ENCODE peak calls at places on chromosomes 13 and 19, in seven cellular contexts. O, Y, W, F, C, Q and G are unnamed samples.

GRCh38 chr19:46366620-46367277 is 19.9 kb downstream of the PPP5C start:
- DNase-seq in W (no peak), C (no peak), Y (no peak), Q (no peak), O (no peak), F (no peak), G (no peak)

GRCh38 chr19:18300930-18301717 is 19.7 kb upstream of the JUND start:
- DNase-seq in Q (peak), O (peak), Y (no peak), C (no peak), W (no peak), F (no peak), G (no peak)

GRCh38 chr19:38142176-38143035 is 81.6 kb downstream of the DPF1 start:
- DNase-seq in F (peak), O (no peak), Y (peak), W (peak), C (peak), Q (peak), G (peak)

GRCh38 chr19:32324631-32325215 is 20.7 kb upstream of the ZNF507 start:
- DNase-seq in O (no peak), C (no peak), F (no peak), W (no peak), Q (no peak), Y (no peak), G (peak)

GRCh38 chr19:46442808-46443450 is 14.2 kb upstream of the PNMA8C start:
- DNase-seq in Y (no peak), Q (peak), O (peak), C (no peak), W (no peak), F (no peak), G (no peak)

GRCh38 chr19:10111405-10111811 is at the start of gene P2RY11:
- DNase-seq in Y (no peak), W (peak), Q (no peak), F (peak), O (no peak), C (no peak), G (no peak)

GRCh38 chr13:26897706-26898550 is 137.3 kb upstream of the GPR12 start:
- DNase-seq in C (no peak), O (no peak), F (no peak), Q (no peak), Y (no peak), W (no peak), G (no peak)

GRCh38 chr13:109154546-109154945 is 525.1 kb downstream of the MYO16 start:
- DNase-seq in Q (no peak), Y (no peak), C (no peak), O (no peak), W (no peak), F (no peak), G (no peak)

GRCh38 chr19:27765397-27765796 is 1447.6 kb downstream of the UQCRFS1 start:
- DNase-seq in Y (no peak), W (no peak), O (no peak), C (no peak), F (no peak), Q (no peak), G (peak)

GRCh38 chr13:104683789-104684188 is 1617.6 kb upstream of the SLC10A2 start:
- DNase-seq in O (no peak), C (no peak), F (no peak), W (no peak), Y (no peak), Q (no peak), G (no peak)

GRCh38 chr19:3369337-3370213 is 3.2 kb downstream of the NFIC start:
- DNase-seq in F (no peak), C (no peak), Q (peak), Y (no peak), O (no peak), W (no peak), G (no peak)

GRCh38 chr19:55269299-55269698 is 10.5 kb upstream of the PPP6R1 start:
- DNase-seq in Q (no peak), C (no peak), F (no peak), W (no peak), O (no peak), Y (no peak), G (no peak)

GRCh38 chr19:6071103-6071485 is 39.2 kb downstream of the RFX2 start:
- DNase-seq in Y (no peak), F (no peak), W (no peak), O (no peak), C (no peak), Q (peak), G (peak)

GRCh38 chr19:5804516-5805464 is at the start of gene NRTN:
- DNase-seq in C (peak), O (no peak), Y (peak), F (peak), W (peak), Q (no peak), G (no peak)

GRCh38 chr13:101930331-101930730 is 471.5 kb downstream of the FGF14 start:
- DNase-seq in Q (no peak), C (no peak), O (no peak), W (no peak), F (no peak), Y (no peak), G (no peak)

GRCh38 chr19:34118879-34119748 is 53.2 kb upstream of the LSM14A start:
- DNase-seq in F (no peak), Q (no peak), Y (no peak), C (no peak), O (no peak), W (peak), G (no peak)

GRCh38 chr19:14440049-14440448 is 6.9 kb downstream of the PKN1 start:
- DNase-seq in C (no peak), O (no peak), Q (no peak), F (peak), Y (no peak), W (peak), G (peak)

GRCh38 chr13:33794576-33794975 is 23.4 kb upstream of the RFC3 start:
- DNase-seq in F (no peak), O (no peak), W (no peak), Q (peak), Y (no peak), C (no peak), G (no peak)

GRCh38 chr19:4774136-4774535 is 17.4 kb upstream of the FEM1A start:
- DNase-seq in W (no peak), Y (no peak), C (no peak), O (no peak), Q (no peak), F (no peak), G (no peak)

GRCh38 chr19:43552616-43553015 is 19.6 kb downstream of the ZNF575 start:
- DNase-seq in C (no peak), Q (no peak), O (no peak), F (no peak), W (no peak), Y (no peak), G (no peak)

GRCh38 chr19:10420444-10421239 is at the start of gene PDE4A:
- DNase-seq in F (peak), W (peak), Q (peak), Y (no peak), C (no peak), O (no peak), G (no peak)

GRCh38 chr13:94558721-94559120 is 37.2 kb downstream of the TGDS start:
- DNase-seq in C (no peak), F (no peak), O (no peak), Q (no peak), Y (no peak), W (peak), G (no peak)

GRCh38 chr19:40284501-40285352 is at the start of gene AKT2:
- DNase-seq in C (peak), F (peak), Q (peak), Y (peak), O (peak), W (peak), G (peak)